ENCODE peak calls at places on chromosomes 6 and 20, in five cellular contexts. S, U, N, X and D are unnamed samples.

GRCh38 chr6:1363729-1364572 is 25.4 kb upstream of the FOXF2 start:
- DNase-seq in X (no peak), S (no peak), N (no peak), U (no peak), D (peak)

GRCh38 chr20:32359633-32360332 is 1.7 kb downstream of the ASXL1 start:
- DNase-seq in X (peak), U (peak), N (no peak), S (peak), D (no peak)

GRCh38 chr20:47990507-47991132 is 205.3 kb upstream of the SULF2 start:
- DNase-seq in N (no peak), U (no peak), X (no peak), S (no peak), D (no peak)

GRCh38 chr20:59159822-59160740 is 3.5 kb upstream of the ZNF831 start:
- DNase-seq in X (no peak), S (no peak), N (no peak), U (peak), D (no peak)

GRCh38 chr6:150967910-150968309 is 102.4 kb downstream of the MTHFD1L start:
- DNase-seq in S (no peak), N (no peak), U (no peak), X (no peak), D (no peak)

GRCh38 chr6:139977887-139978332 is 603.5 kb upstream of the CITED2 start:
- DNase-seq in X (peak), S (peak), U (peak), N (no peak), D (no peak)

GRCh38 chr6:154878866-154879491 is 116.1 kb upstream of the TIAM2 start:
- DNase-seq in S (peak), X (no peak), N (no peak), U (peak), D (no peak)

GRCh38 chr6:40891686-40892085 is 147.3 kb downstream of the UNC5CL start:
- DNase-seq in U (no peak), X (no peak), S (no peak), N (no peak), D (no peak)

GRCh38 chr20:44896583-44896982 is 11.1 kb downstream of the YWHAB start:
- DNase-seq in U (no peak), S (no peak), X (no peak), N (no peak), D (no peak)

GRCh38 chr6:47655719-47656595 is 42.4 kb upstream of the ADGRF4 start:
- DNase-seq in S (peak), X (peak), N (no peak), U (peak), D (peak)

GRCh38 chr6:14819840-14820420 is 425.9 kb upstream of the JARID2 start:
- DNase-seq in X (no peak), S (no peak), U (no peak), N (no peak), D (no peak)

GRCh38 chr20:62947532-62948300 is 4.8 kb upstream of the SLC17A9 start:
- DNase-seq in N (no peak), X (no peak), S (no peak), U (no peak), D (no peak)

GRCh38 chr20:967796-968742 is 34.0 kb downstream of the RSPO4 start:
- DNase-seq in U (no peak), X (peak), N (no peak), S (peak), D (no peak)

GRCh38 chr6:154266560-154267134 is 90.0 kb downstream of the IPCEF1 start:
- DNase-seq in S (no peak), N (no peak), X (no peak), U (no peak), D (no peak)

GRCh38 chr6:84773431-84774173 is 9.2 kb upstream of the TBX18 start:
- DNase-seq in N (peak), X (peak), S (peak), U (peak), D (peak)

GRCh38 chr6:158938811-158939254 is 61.2 kb downstream of the RSPH3 start:
- DNase-seq in N (no peak), X (peak), U (peak), S (no peak), D (no peak)

GRCh38 chr20:53795170-53795569 is 201.5 kb upstream of the ZNF217 start:
- DNase-seq in N (no peak), X (no peak), S (peak), U (peak), D (no peak)

GRCh38 chr6:31580807-31581437 is 1.3 kb downstream of the LTB start:
- DNase-seq in N (peak), X (peak), S (peak), U (peak), D (peak)

GRCh38 chr6:46989384-46989783 is 52.7 kb downstream of the ADGRF1 start:
- DNase-seq in X (no peak), S (no peak), U (no peak), N (no peak), D (no peak)

GRCh38 chr6:143107440-143107839 is 46.8 kb downstream of the AIG1 start:
- DNase-seq in N (no peak), S (no peak), X (no peak), U (no peak), D (no peak)

GRCh38 chr6:54085526-54085925 is 25.7 kb upstream of the MLIP start:
- DNase-seq in X (no peak), N (no peak), S (peak), U (peak), D (no peak)

GRCh38 chr20:40797425-40797824 is 108.4 kb upstream of the MAFB start:
- DNase-seq in U (peak), S (peak), N (no peak), X (peak), D (no peak)

GRCh38 chr6:13360671-13361540 is 32.6 kb upstream of the TBC1D7 start:
- DNase-seq in X (no peak), U (no peak), S (no peak), N (no peak), D (no peak)

GRCh38 chr20:34220581-34220980 is 20.6 kb upstream of the ASIP start:
- DNase-seq in S (peak), U (peak), X (no peak), N (no peak), D (no peak)

GRCh38 chr20:23412026-23412425 is 9.3 kb downstream of the NAPB start:
- DNase-seq in X (no peak), N (no peak), U (no peak), S (no peak), D (no peak)

GRCh38 chr6:27096834-27097511 is 150.5 kb upstream of the PRSS16 start:
- DNase-seq in S (peak), N (peak), X (peak), U (peak), D (peak)

GRCh38 chr20:36493801-36494114 is 47.6 kb upstream of the MYL9 start:
- DNase-seq in S (peak), N (no peak), X (no peak), U (peak), D (no peak)

GRCh38 chr6:68635706-68636513 is 828 bp downstream of the ADGRB3 start:
- DNase-seq in S (peak), N (peak), X (no peak), U (peak), D (peak)